ENCODE peak calls at places on chromosomes 4 and X, in seven cellular contexts. V, L, N, G, B, J and K are unnamed samples.

GRCh38 chrX:38627683-38628082 is 66.3 kb downstream of the TSPAN7 start:
- DNase-seq in V (no peak), L (peak), N (peak), G (peak), B (no peak), J (peak), K (no peak)

GRCh38 chrX:2188316-2188715 is 312.5 kb downstream of the DHRSX start:
- DNase-seq in V (no peak), L (no peak), N (no peak), G (no peak), B (no peak), J (no peak), K (no peak)

GRCh38 chr4:38085394-38086150 is 125.4 kb downstream of the PTTG2 start:
- DNase-seq in V (no peak), L (no peak), N (no peak), G (no peak), B (no peak), J (no peak), K (no peak)

GRCh38 chr4:85477538-85477937 is 2.6 kb downstream of the ARHGAP24 start:
- DNase-seq in V (peak), L (peak), N (no peak), G (peak), B (no peak), J (no peak), K (no peak)

GRCh38 chr4:6906046-6906445 is 3.6 kb upstream of the TBC1D14 start:
- DNase-seq in V (no peak), L (no peak), N (no peak), G (no peak), B (no peak), J (no peak), K (no peak)

GRCh38 chr4:82594466-82594865 is 32.7 kb upstream of the TMEM150C start:
- DNase-seq in V (no peak), L (no peak), N (no peak), G (no peak), B (no peak), J (no peak), K (no peak)

GRCh38 chr4:55554453-55555030 is 7.8 kb upstream of the CLOCK start:
- DNase-seq in V (peak), L (peak), N (no peak), G (peak), B (no peak), J (no peak), K (no peak)

GRCh38 chr4:108030332-108030731 is 40.6 kb downstream of the HADH start:
- DNase-seq in V (peak), L (peak), N (peak), G (peak), B (peak), J (peak), K (peak)

GRCh38 chrX:618761-619450 is 11.7 kb upstream of the SHOX start:
- DNase-seq in V (no peak), L (no peak), N (no peak), G (no peak), B (no peak), J (no peak), K (no peak)

GRCh38 chr4:147678796-147679549 is 5.0 kb downstream of the PRMT9 start:
- DNase-seq in V (no peak), L (no peak), N (no peak), G (peak), B (no peak), J (peak), K (no peak)

GRCh38 chrX:41033299-41033698 is 51.9 kb upstream of the USP9X start:
- DNase-seq in V (no peak), L (no peak), N (no peak), G (peak), B (no peak), J (no peak), K (no peak)

GRCh38 chrX:135481696-135482179 is 38.7 kb upstream of the INTS6L start:
- DNase-seq in V (no peak), L (no peak), N (no peak), G (no peak), B (no peak), J (no peak), K (no peak)

GRCh38 chrX:130715299-130715698 is 187.7 kb downstream of the ENOX2 start:
- DNase-seq in V (no peak), L (no peak), N (no peak), G (peak), B (no peak), J (no peak), K (no peak)

GRCh38 chrX:136835761-136836160 is 44.8 kb downstream of the RBMX start:
- DNase-seq in V (no peak), L (no peak), N (no peak), G (no peak), B (no peak), J (no peak), K (no peak)

GRCh38 chrX:15849555-15849954 is 5.1 kb downstream of the AP1S2 start:
- DNase-seq in V (peak), L (no peak), N (no peak), G (peak), B (no peak), J (no peak), K (no peak)

GRCh38 chr4:112807999-112808398 is 171.1 kb downstream of the LARP7 start:
- DNase-seq in V (peak), L (no peak), N (no peak), G (peak), B (no peak), J (no peak), K (no peak)

GRCh38 chr4:14022428-14022827 is 394.9 kb upstream of the BOD1L1 start:
- DNase-seq in V (no peak), L (no peak), N (no peak), G (peak), B (no peak), J (no peak), K (no peak)

GRCh38 chr4:29722253-29722652 is 997.9 kb upstream of the PCDH7 start:
- DNase-seq in V (no peak), L (no peak), N (no peak), G (no peak), B (no peak), J (no peak), K (no peak)

GRCh38 chr4:829761-830655 is 4.1 kb upstream of the CPLX1 start:
- DNase-seq in V (no peak), L (no peak), N (no peak), G (no peak), B (no peak), J (no peak), K (no peak)

GRCh38 chrX:68508799-68509198 is 9.9 kb downstream of the YIPF6 start:
- DNase-seq in V (no peak), L (no peak), N (no peak), G (peak), B (no peak), J (no peak), K (no peak)

GRCh38 chr4:107044170-107044569 is 8.1 kb upstream of the DKK2 start:
- DNase-seq in V (no peak), L (no peak), N (peak), G (peak), B (no peak), J (no peak), K (no peak)

GRCh38 chr4:7805533-7806079 is 134.1 kb downstream of the AFAP1 start:
- DNase-seq in V (no peak), L (no peak), N (no peak), G (peak), B (no peak), J (no peak), K (no peak)

GRCh38 chrX:102067966-102068723 is 57.3 kb upstream of the TCEAL2 start:
- DNase-seq in V (peak), L (no peak), N (peak), G (peak), B (peak), J (no peak), K (no peak)

GRCh38 chr4:168541608-168541953 is 44.7 kb downstream of the PALLD start:
- DNase-seq in V (no peak), L (no peak), N (no peak), G (peak), B (no peak), J (no peak), K (no peak)

GRCh38 chrX:155262970-155263754 is 1.1 kb downstream of the RAB39B start:
- DNase-seq in V (peak), L (no peak), N (no peak), G (no peak), B (no peak), J (no peak), K (no peak)

GRCh38 chr4:151933122-151933827 is 172.5 kb upstream of the GATB start:
- DNase-seq in V (no peak), L (no peak), N (no peak), G (no peak), B (no peak), J (peak), K (no peak)

GRCh38 chr4:8336412-8337075 is 67.0 kb downstream of the HTRA3 start:
- DNase-seq in V (no peak), L (no peak), N (no peak), G (peak), B (no peak), J (no peak), K (peak)

GRCh38 chr4:182809417-182810102 is 107.6 kb downstream of the DCTD start:
- DNase-seq in V (no peak), L (no peak), N (peak), G (no peak), B (no peak), J (no peak), K (no peak)